ENCODE peak calls at places on chromosomes 1 and 21, in seven cellular contexts. P is neuronal stem cell, Q is thoracic aorta, U is tibial artery, A is left ventricle myocardium inferior, R is A549, W is upper lobe of right lung. Z is an unnamed sample.

GRCh38 chr1:213719462-213719861 is 268.3 kb upstream of the PROX1 start:
- DNase-seq in P (no peak), Q (no peak), U (no peak), A (no peak), R (no peak), W (no peak), Z (no peak)

GRCh38 chr1:246506785-246507639 is at the start of gene SMYD3:
- DNase-seq in P (peak), Q (no peak), U (no peak), A (peak), R (peak), W (peak), Z (peak)

GRCh38 chr1:154951901-154952657 is 3.8 kb downstream of the PBXIP1 start:
- DNase-seq in P (no peak), Q (no peak), U (no peak), A (no peak), R (no peak), W (no peak), Z (no peak)

GRCh38 chr1:18299441-18300338 is 181.0 kb upstream of the KLHDC7A start:
- DNase-seq in P (peak), Q (no peak), U (no peak), A (no peak), R (peak), W (no peak), Z (no peak)

GRCh38 chr21:45405819-45406762 is 1.1 kb downstream of the COL18A1 start:
- DNase-seq in P (peak), Q (no peak), U (peak), A (peak), R (peak), W (no peak), Z (no peak)

GRCh38 chr1:242185728-242186127 is 186.8 kb upstream of the MAP1LC3C start:
- DNase-seq in P (no peak), Q (no peak), U (no peak), A (no peak), R (no peak), W (no peak), Z (no peak)

GRCh38 chr1:214292317-214292716 is 11.4 kb downstream of the SMYD2 start:
- DNase-seq in P (no peak), Q (no peak), U (no peak), A (no peak), R (no peak), W (no peak), Z (no peak)

GRCh38 chr21:18114735-18115134 is 129.9 kb upstream of the CHODL start:
- DNase-seq in P (no peak), Q (no peak), U (no peak), A (no peak), R (no peak), W (no peak), Z (no peak)

GRCh38 chr1:241212624-241213023 is 144.4 kb downstream of the RGS7 start:
- DNase-seq in P (no peak), Q (no peak), U (no peak), A (no peak), R (no peak), W (no peak), Z (no peak)

GRCh38 chr1:19643602-19644419 is at the start of gene NBL1:
- DNase-seq in P (no peak), Q (no peak), U (peak), A (peak), R (peak), W (no peak), Z (peak)

GRCh38 chr1:177959793-177960515 is 9.9 kb downstream of the SEC16B start:
- DNase-seq in P (no peak), Q (no peak), U (no peak), A (no peak), R (peak), W (no peak), Z (no peak)

GRCh38 chr1:86788300-86789206 is 84.2 kb downstream of the SH3GLB1 start:
- DNase-seq in P (no peak), Q (peak), U (peak), A (peak), R (peak), W (no peak), Z (no peak)

GRCh38 chr1:201051399-201051798 is 27.9 kb upstream of the KIF21B start:
- DNase-seq in P (no peak), Q (no peak), U (no peak), A (no peak), R (no peak), W (no peak), Z (no peak)

GRCh38 chr1:78102082-78102481 is 56.3 kb downstream of the GIPC2 start:
- DNase-seq in P (no peak), Q (no peak), U (no peak), A (no peak), R (peak), W (no peak), Z (no peak)

GRCh38 chr1:63775418-63776127 is 1.8 kb downstream of the ROR1 start:
- DNase-seq in P (no peak), Q (no peak), U (no peak), A (no peak), R (no peak), W (no peak), Z (no peak)

GRCh38 chr21:41593051-41593783 is 85.3 kb upstream of the TMPRSS2 start:
- DNase-seq in P (no peak), Q (no peak), U (no peak), A (no peak), R (no peak), W (peak), Z (no peak)

GRCh38 chr21:36694041-36694515 is 4.8 kb upstream of the SIM2 start:
- DNase-seq in P (no peak), Q (no peak), U (no peak), A (no peak), R (no peak), W (no peak), Z (no peak)

GRCh38 chr1:236426215-236426614 is 32.1 kb downstream of the EDARADD start:
- DNase-seq in P (no peak), Q (no peak), U (no peak), A (no peak), R (no peak), W (no peak), Z (no peak)

GRCh38 chr21:44392916-44393315 is 39.5 kb downstream of the TRPM2 start:
- DNase-seq in P (no peak), Q (no peak), U (no peak), A (no peak), R (peak), W (no peak), Z (no peak)

GRCh38 chr1:112731451-112731850 is 16.3 kb upstream of the PPM1J start:
- DNase-seq in P (no peak), Q (no peak), U (no peak), A (no peak), R (no peak), W (no peak), Z (no peak)

GRCh38 chr1:31715097-31715872 is 11.5 kb upstream of the COL16A1 start:
- DNase-seq in P (peak), Q (peak), U (peak), A (peak), R (peak), W (peak), Z (peak)

GRCh38 chr1:115251856-115252255 is 86.2 kb downstream of the NGF start:
- DNase-seq in P (no peak), Q (no peak), U (no peak), A (no peak), R (no peak), W (no peak), Z (peak)

GRCh38 chr1:203202431-203203245 is 16.1 kb upstream of the CHI3L1 start:
- DNase-seq in P (no peak), Q (no peak), U (peak), A (peak), R (no peak), W (peak), Z (peak)

GRCh38 chr1:228163776-228164534 is 1.6 kb upstream of the IBA57 start:
- DNase-seq in P (no peak), Q (no peak), U (no peak), A (no peak), R (no peak), W (no peak), Z (peak)

GRCh38 chr1:195768936-195769335 is 839.3 kb downstream of the KCNT2 start:
- DNase-seq in P (no peak), Q (no peak), U (no peak), A (no peak), R (no peak), W (no peak), Z (no peak)

GRCh38 chr1:182724215-182724614 is 39.8 kb upstream of the RGS8 start:
- DNase-seq in P (no peak), Q (no peak), U (no peak), A (no peak), R (no peak), W (no peak), Z (no peak)

GRCh38 chr1:50080904-50081586 is 27.7 kb upstream of the ELAVL4 start:
- DNase-seq in P (peak), Q (no peak), U (no peak), A (no peak), R (peak), W (no peak), Z (no peak)

GRCh38 chr1:39979654-39980053 is 24.7 kb downstream of the MFSD2A start:
- DNase-seq in P (no peak), Q (no peak), U (peak), A (no peak), R (no peak), W (no peak), Z (no peak)

GRCh38 chr1:180611016-180611930 is 20.5 kb upstream of the XPR1 start:
- DNase-seq in P (no peak), Q (no peak), U (no peak), A (no peak), R (no peak), W (no peak), Z (no peak)
- H3K27ac ChIP-seq in P (no peak), Q (peak), U (no peak), A (peak), R (no peak), W (peak), Z (peak)

GRCh38 chr1:161987872-161988271 is 35.8 kb downstream of the OLFML2B start:
- DNase-seq in P (no peak), Q (no peak), U (peak), A (no peak), R (no peak), W (no peak), Z (no peak)
- H3K27ac ChIP-seq in P (no peak), Q (no peak), U (no peak), A (no peak), R (no peak), W (no peak), Z (peak)

DNA sequence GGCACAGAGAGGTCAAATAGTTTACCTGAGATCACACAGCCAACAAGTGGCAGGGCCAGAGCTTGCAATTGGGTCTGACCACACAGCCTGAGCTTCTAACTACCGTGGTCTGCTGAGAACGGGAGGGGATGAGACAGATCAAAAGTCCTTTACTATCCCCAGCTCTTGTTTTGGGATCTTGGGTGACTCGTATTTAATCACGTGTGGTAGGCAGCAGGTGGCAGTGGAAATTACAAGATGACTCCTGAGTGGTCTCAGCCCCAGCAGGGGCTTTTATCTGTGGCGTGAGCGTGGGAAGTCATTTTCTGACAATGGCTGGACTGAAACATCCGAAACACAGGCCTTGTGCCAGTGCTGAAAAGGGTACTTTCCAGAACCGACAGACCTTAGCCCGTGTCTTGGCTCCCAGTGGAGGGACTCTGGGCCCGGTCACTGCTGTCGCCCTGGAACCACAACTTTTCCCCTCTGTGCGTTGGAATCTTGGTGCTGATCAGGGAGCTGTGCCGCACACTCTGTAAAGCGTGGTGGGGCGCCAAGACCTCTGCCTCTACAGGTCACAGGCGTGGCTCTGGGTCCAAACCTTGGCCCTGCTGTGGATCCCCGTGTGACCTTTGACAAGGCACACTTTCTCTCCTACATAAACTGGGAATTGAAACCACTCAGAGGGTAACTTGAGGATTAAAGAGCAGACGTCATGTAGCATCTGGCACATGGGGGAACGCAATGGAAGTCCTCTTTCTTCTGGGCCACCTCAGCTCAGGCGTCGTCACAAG is 12.0 kb downstream of the THEMIS2 start:
- DNase-seq in P (no peak), Q (no peak), U (no peak), A (no peak), R (no peak), W (peak), Z (no peak)
- H3K27ac ChIP-seq in P (no peak), Q (peak), U (no peak), A (peak), R (no peak), W (peak), Z (no peak)

GRCh38 chr1:189623336-189623735 is 854.3 kb downstream of the BRINP3 start:
- DNase-seq in P (no peak), Q (no peak), U (no peak), A (no peak), R (no peak), W (no peak), Z (no peak)
- H3K27ac ChIP-seq in P (no peak), Q (no peak), U (no peak), A (no peak), R (no peak), W (no peak), Z (no peak)

GRCh38 chr1:22803833-22804232 is 93.2 kb downstream of the EPHB2 start:
- DNase-seq in P (no peak), Q (no peak), U (no peak), A (no peak), R (no peak), W (no peak), Z (no peak)
- H3K27ac ChIP-seq in P (no peak), Q (no peak), U (no peak), A (no peak), R (no peak), W (no peak), Z (no peak)

GRCh38 chr1:117096871-117097842 is 24.4 kb downstream of the TRIM45 start:
- DNase-seq in P (no peak), Q (no peak), U (no peak), A (no peak), R (no peak), W (no peak), Z (no peak)
- H3K27ac ChIP-seq in P (no peak), Q (peak), U (no peak), A (no peak), R (no peak), W (no peak), Z (peak)

GRCh38 chr1:2269922-2270259 is 41.8 kb downstream of the SKI start:
- DNase-seq in P (no peak), Q (no peak), U (no peak), A (no peak), R (no peak), W (no peak), Z (no peak)
- H3K27ac ChIP-seq in P (peak), Q (peak), U (peak), A (peak), R (no peak), W (no peak), Z (peak)

GRCh38 chr1:156055343-156055645 is 712 bp downstream of the LAMTOR2 start:
- DNase-seq in P (no peak), Q (no peak), U (no peak), A (no peak), R (no peak), W (no peak), Z (no peak)

GRCh38 chr1:156055649-156056048 is 1.1 kb downstream of the LAMTOR2 start:
- DNase-seq in P (no peak), Q (no peak), U (no peak), A (no peak), R (no peak), W (no peak), Z (no peak)

GRCh38 chr1:156054500-156055342 is at the start of gene LAMTOR2:
- DNase-seq in P (peak), Q (peak), U (peak), A (peak), R (peak), W (peak), Z (peak)

GRCh38 chr1:156053770-156054499 is at the start of gene UBQLN4:
- DNase-seq in P (peak), Q (peak), U (peak), A (peak), R (peak), W (peak), Z (peak)

GRCh38 chr1:156056326-156056849 is 1.8 kb downstream of the LAMTOR2 start:
- DNase-seq in P (no peak), Q (no peak), U (no peak), A (no peak), R (no peak), W (no peak), Z (no peak)
- H3K27ac ChIP-seq in P (no peak), Q (no peak), U (no peak), A (no peak), R (no peak), W (no peak), Z (no peak)

DNA sequence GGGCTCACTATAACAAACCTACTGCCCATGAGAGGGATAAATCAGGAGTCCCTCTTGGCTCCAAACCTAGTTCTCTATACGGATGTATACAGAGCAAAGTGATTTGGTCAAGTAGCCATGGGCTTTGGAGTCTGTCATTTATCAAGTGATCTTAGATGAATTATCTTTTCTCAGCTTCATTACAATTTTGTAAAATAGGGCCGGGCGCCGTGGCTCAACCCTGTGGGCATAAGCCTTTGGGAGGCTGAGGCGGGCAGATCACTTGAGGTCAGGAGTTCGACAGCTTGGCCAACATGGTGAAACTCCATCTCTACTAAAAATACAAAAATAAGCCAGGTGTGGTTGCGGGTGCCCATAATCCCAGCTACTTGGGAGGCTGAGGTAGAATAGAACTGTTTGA is 22.7 kb downstream of the ENSA start:
- DNase-seq in P (no peak), Q (no peak), U (peak), A (no peak), R (no peak), W (no peak), Z (no peak)
- H3K27ac ChIP-seq in P (no peak), Q (no peak), U (no peak), A (no peak), R (peak), W (no peak), Z (no peak)

Z was measured in uterus.